ENCODE peak calls at places on chromosomes 13 and 19, in ten cellular contexts. D is natural killer cell, X is astrocyte, F is GM23338, G is tibial nerve, I is fibroblast of mammary gland, P is Calu3, B is heart left ventricle, V is OCI-LY7, H is AG04450. R is an unnamed sample.

GRCh38 chr13:39938591-39938990 is 283.1 kb downstream of the COG6 start:
- DNase-seq in B (no peak), V (no peak), H (no peak), F (no peak), G (no peak), D (no peak), P (no peak), I (peak), X (no peak), R (no peak)

GRCh38 chr19:14476663-14477401 is 1.7 kb upstream of the PTGER1 start:
- DNase-seq in F (no peak), I (peak), V (peak), P (no peak), B (no peak), X (peak), D (peak), G (no peak), H (peak), R (peak)

GRCh38 chr13:71856548-71856947 is 10.5 kb downstream of the DACH1 start:
- DNase-seq in D (no peak), G (no peak), P (no peak), F (no peak), X (no peak), H (no peak), V (no peak), B (no peak), I (no peak), R (no peak)

GRCh38 chr13:21967871-21968270 is 297.0 kb downstream of the FGF9 start:
- DNase-seq in F (no peak), I (no peak), D (no peak), X (no peak), B (no peak), P (no peak), G (no peak), V (no peak), H (no peak), R (no peak)

GRCh38 chr13:112066624-112067004 is 335 bp upstream of the SOX1 start:
- DNase-seq in X (peak), H (no peak), F (peak), I (no peak), D (peak), V (no peak), B (no peak), P (no peak), G (no peak), R (no peak)

GRCh38 chr19:39327990-39328705 is 7.5 kb upstream of the LRFN1 start:
- DNase-seq in P (peak), I (peak), X (peak), V (peak), G (peak), B (peak), F (peak), H (peak), D (peak), R (peak)

GRCh38 chr19:58476498-58477015 is 405 bp downstream of the ZNF446 start:
- DNase-seq in H (no peak), D (no peak), X (peak), V (no peak), B (no peak), P (no peak), I (peak), F (no peak), G (no peak), R (no peak)

GRCh38 chr13:43023244-43023931 is at the start of gene DNAJC15:
- DNase-seq in P (peak), B (peak), X (peak), D (peak), H (peak), F (peak), V (peak), I (peak), G (peak), R (peak)

GRCh38 chr19:46727757-46728156 is 10.8 kb upstream of the PRKD2 start:
- DNase-seq in V (no peak), H (no peak), D (no peak), G (no peak), F (no peak), P (no peak), B (peak), I (no peak), X (no peak), R (no peak)

GRCh38 chr13:44732503-44733098 is 156.5 kb upstream of the TSC22D1 start:
- DNase-seq in P (peak), G (no peak), I (no peak), D (no peak), V (no peak), X (no peak), B (no peak), F (peak), H (no peak), R (no peak)

GRCh38 chr13:43368003-43368402 is 344.6 kb downstream of the DNAJC15 start:
- DNase-seq in I (peak), X (no peak), P (no peak), B (no peak), G (no peak), D (no peak), F (no peak), V (no peak), H (no peak), R (no peak)

GRCh38 chr13:98181106-98181815 is 4.2 kb upstream of the RNF113B start:
- DNase-seq in D (no peak), H (no peak), V (no peak), B (no peak), G (no peak), P (no peak), F (no peak), I (no peak), X (peak), R (no peak)

GRCh38 chr13:90201198-90201597 is 1146.3 kb upstream of the MIR17HG start:
- DNase-seq in D (no peak), F (no peak), V (no peak), G (no peak), P (no peak), H (no peak), I (peak), X (peak), B (no peak), R (no peak)

GRCh38 chr19:33430674-33431277 is 57.3 kb downstream of the CEBPG start:
- DNase-seq in H (peak), P (peak), V (peak), G (no peak), B (peak), F (peak), D (peak), X (peak), I (peak), R (peak)

GRCh38 chr13:72864142-72865035 is 82.5 kb downstream of the PIBF1 start:
- DNase-seq in I (peak), V (no peak), D (no peak), F (no peak), B (no peak), G (no peak), X (peak), P (no peak), H (peak), R (no peak)

GRCh38 chr13:97430296-97430695 is 3.7 kb upstream of the RAP2A start:
- DNase-seq in V (no peak), F (no peak), X (no peak), D (no peak), B (no peak), H (no peak), P (no peak), G (no peak), I (no peak), R (no peak)

GRCh38 chr13:103222683-103223082 is 156.5 kb upstream of the SLC10A2 start:
- DNase-seq in B (no peak), D (no peak), I (peak), V (no peak), P (no peak), H (no peak), X (no peak), F (no peak), G (no peak), R (no peak)

GRCh38 chr13:31768351-31768750 is 29.0 kb downstream of the RXFP2 start:
- DNase-seq in H (no peak), X (no peak), V (no peak), B (no peak), D (no peak), P (no peak), G (no peak), F (no peak), I (no peak), R (no peak)

GRCh38 chr13:62933809-62934208 is 1518.2 kb upstream of the PCDH20 start:
- DNase-seq in G (no peak), X (no peak), D (no peak), V (no peak), B (no peak), P (no peak), F (peak), H (no peak), I (no peak), R (no peak)

GRCh38 chr13:92414851-92415250 is 811.8 kb upstream of the GPC6 start:
- DNase-seq in X (no peak), V (no peak), P (no peak), B (no peak), F (no peak), H (no peak), I (no peak), G (no peak), D (no peak), R (no peak)

GRCh38 chr19:51441410-51442390 is 16.6 kb downstream of the SIGLEC8 start:
- DNase-seq in G (no peak), B (no peak), V (peak), F (no peak), I (peak), X (no peak), H (no peak), P (peak), D (peak), R (no peak)

GRCh38 chr19:55362990-55363716 is at the start of gene GARIN5B:
- DNase-seq in V (no peak), D (no peak), I (no peak), H (no peak), F (no peak), X (no peak), G (no peak), B (peak), P (no peak), R (no peak)

GRCh38 chr19:39168258-39169142 is 28.3 kb upstream of the NCCRP1 start:
- DNase-seq in H (no peak), B (no peak), I (no peak), V (no peak), D (no peak), X (no peak), F (no peak), G (no peak), P (no peak), R (no peak)

GRCh38 chr13:61255035-61255796 is 160.4 kb downstream of the PCDH20 start:
- DNase-seq in V (peak), G (no peak), F (peak), X (no peak), I (no peak), H (no peak), B (no peak), P (no peak), D (no peak), R (no peak)

GRCh38 chr19:409006-409514 is at the start of gene C2CD4C:
- DNase-seq in F (peak), V (peak), D (no peak), P (no peak), G (peak), I (no peak), B (peak), H (no peak), X (no peak), R (peak)

GRCh38 chr13:91100944-91101343 is 246.5 kb upstream of the MIR17HG start:
- DNase-seq in I (no peak), B (no peak), X (no peak), G (no peak), P (no peak), F (no peak), H (no peak), D (no peak), V (no peak), R (no peak)

GRCh38 chr13:102136735-102137296 is 265.0 kb downstream of the FGF14 start:
- DNase-seq in G (no peak), F (no peak), V (no peak), B (no peak), D (no peak), X (peak), I (peak), P (no peak), H (no peak), R (no peak)

GRCh38 chr19:55082023-55082851 is 6.6 kb downstream of the EPS8L1 start:
- DNase-seq in G (no peak), X (no peak), I (peak), P (no peak), B (peak), D (peak), H (no peak), V (peak), F (peak), R (peak)

GRCh38 chr19:55309437-55309836 is 15.7 kb downstream of the TMEM150B start:
- DNase-seq in I (no peak), P (no peak), D (no peak), F (no peak), V (no peak), G (no peak), X (no peak), H (no peak), B (no peak), R (no peak)

GRCh38 chr13:45873491-45874360 is 22.2 kb upstream of the SIAH3 start:
- DNase-seq in B (no peak), G (no peak), I (peak), X (peak), H (no peak), D (no peak), V (no peak), F (peak), P (peak), R (no peak)

GRCh38 chr19:34323433-34324204 is 41.4 kb upstream of the GPI start:
- DNase-seq in D (no peak), V (no peak), X (no peak), H (no peak), B (no peak), F (peak), I (no peak), G (no peak), P (no peak), R (no peak)

GRCh38 chr19:28643284-28643683 is 569.7 kb downstream of the UQCRFS1 start:
- DNase-seq in F (no peak), B (no peak), G (no peak), D (no peak), P (no peak), X (no peak), I (no peak), V (no peak), H (no peak), R (no peak)

GRCh38 chr13:114147803-114148520 is 15.5 kb upstream of the RASA3 start:
- DNase-seq in V (no peak), H (no peak), B (no peak), I (no peak), D (no peak), F (no peak), P (no peak), X (no peak), G (no peak), R (no peak)

GRCh38 chr19:47446534-47447469 is 24.9 kb downstream of the SLC8A2 start:
- DNase-seq in H (no peak), P (no peak), F (peak), I (no peak), D (no peak), X (no peak), B (peak), V (no peak), G (no peak), R (no peak)

GRCh38 chr13:110017379-110017778 is 231.0 kb upstream of the IRS2 start:
- DNase-seq in D (no peak), P (peak), I (peak), B (no peak), X (peak), F (peak), V (no peak), H (peak), G (no peak), R (no peak)

GRCh38 chr13:51768378-51768921 is 35.5 kb downstream of the DHRS12 start:
- DNase-seq in F (peak), P (no peak), D (no peak), I (no peak), X (no peak), V (no peak), H (no peak), G (no peak), B (no peak), R (no peak)
- TF ChIP-seq CTCF in F (peak), P (no peak), D (no peak), I (no peak), X (peak), V (no peak), H (no peak), G (no peak), B (no peak), R (no peak)

DNA sequence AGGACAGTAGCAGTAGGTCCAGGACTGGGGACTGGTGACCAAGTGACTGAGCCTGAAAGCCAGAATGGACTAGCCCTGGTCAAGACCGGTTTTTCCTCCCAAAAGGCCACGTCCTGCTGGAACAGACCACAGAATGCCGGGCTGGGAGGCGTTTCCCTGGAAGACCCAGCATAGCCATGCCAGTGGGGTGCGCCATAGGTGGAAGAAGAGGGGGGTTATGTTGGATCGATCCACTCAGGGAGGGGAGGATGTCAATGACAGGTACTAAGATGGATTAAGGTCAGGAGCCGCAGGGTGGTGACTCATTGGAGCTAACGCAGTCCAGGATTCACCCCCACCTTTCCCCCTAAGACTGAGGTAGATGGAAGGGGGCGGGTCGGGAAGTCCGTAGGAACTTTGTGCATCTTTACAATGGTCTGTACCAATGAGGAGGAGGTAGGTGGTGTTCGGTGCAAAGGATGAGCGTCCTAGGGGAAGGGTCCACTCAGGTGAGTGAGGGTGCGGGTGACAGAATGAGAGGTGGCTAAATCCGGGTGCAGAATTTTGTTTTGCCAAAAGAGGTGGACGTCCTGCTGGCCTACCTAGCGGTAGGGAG is 21.0 kb downstream of the VASP start:
- DNase-seq in F (peak), V (no peak), G (no peak), B (no peak), P (peak), D (no peak), I (peak), H (no peak), X (peak), R (no peak)
- TF ChIP-seq CTCF in F (no peak), V (no peak), G (no peak), B (no peak), P (no peak), D (no peak), I (no peak), H (no peak), X (no peak), R (no peak)

DNA sequence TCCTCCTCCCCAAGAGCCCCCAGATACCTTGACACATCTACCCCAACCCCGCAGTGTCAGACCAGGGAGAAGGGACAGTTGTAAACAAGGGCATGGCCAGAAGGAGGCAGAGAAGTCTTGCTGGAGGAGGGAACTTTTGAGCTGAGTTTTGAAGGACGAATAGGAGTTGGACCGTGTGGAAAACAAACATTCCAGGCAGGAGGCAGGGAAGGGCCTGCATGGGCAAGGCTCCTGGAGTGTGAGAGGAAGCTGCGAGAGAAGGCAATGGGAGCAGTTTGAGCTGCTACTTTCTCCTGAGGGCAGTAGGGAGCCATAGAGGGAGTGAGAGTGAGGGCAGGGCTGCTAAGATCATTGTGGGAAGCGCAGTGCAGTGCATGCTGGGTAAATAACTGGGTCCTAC is 23.3 kb downstream of the IL12RB1 start:
- DNase-seq in H (no peak), I (no peak), F (peak), D (no peak), V (no peak), X (no peak), P (no peak), G (no peak), B (no peak), R (no peak)
- TF ChIP-seq CTCF in H (no peak), I (no peak), F (peak), D (no peak), V (peak), X (no peak), P (no peak), G (no peak), B (no peak), R (peak)

GRCh38 chr13:80923907-80924306 is 583.0 kb upstream of the SPRY2 start:
- DNase-seq in V (no peak), I (peak), X (no peak), B (no peak), D (no peak), G (no peak), P (no peak), F (peak), H (no peak), R (no peak)
- TF ChIP-seq CTCF in V (no peak), I (peak), X (no peak), B (peak), D (no peak), G (peak), P (no peak), F (peak), H (no peak), R (no peak)

GRCh38 chr19:10430505-10431253 is 10.3 kb downstream of the PDE4A start:
- DNase-seq in D (peak), G (no peak), X (no peak), I (no peak), F (peak), H (no peak), V (no peak), P (no peak), B (peak), R (no peak)
- TF ChIP-seq CTCF in D (no peak), G (peak), X (no peak), I (no peak), F (no peak), H (no peak), V (no peak), P (no peak), B (no peak), R (no peak)